ENCODE peak calls at places on chromosomes 13 and 19, in nine cellular contexts. C is stimulated activated CD8-positive, alpha-beta memory T cell treated with anti-CD3 and anti-CD28 coated beads, Interleukin-2, amount 100 ng/mL, for 1 hour; S is DMS79 treated with DMSO at 0.1 percent for 48 hours; K is OCI-M1; I is T1000; Q is substantia nigra; G is GM23338; F is naive thymus-derived CD4-positive, alpha-beta T cell; H is AG08395. V is an unnamed sample.

GRCh38 chr13:29254971-29255370 is 340.5 kb downstream of the SLC7A1 start:
- DNase-seq in C (no peak), S (no peak), K (no peak), I (no peak), Q (no peak), G (no peak), F (no peak), H (no peak), V (no peak)

GRCh38 chr13:34303346-34303745 is 485.4 kb downstream of the RFC3 start:
- DNase-seq in C (no peak), S (no peak), K (no peak), I (no peak), Q (no peak), G (no peak), F (no peak), H (no peak), V (no peak)

GRCh38 chr19:41367848-41368301 is 3.9 kb upstream of the B9D2 start:
- DNase-seq in C (no peak), S (no peak), K (peak), I (peak), Q (no peak), G (no peak), F (no peak), H (peak), V (no peak)

GRCh38 chr13:66657165-66657895 is 572.8 kb downstream of the PCDH9 start:
- DNase-seq in C (no peak), S (no peak), K (no peak), I (peak), Q (peak), G (peak), F (no peak), H (peak), V (no peak)

GRCh38 chr13:31951215-31951678 is 80.3 kb upstream of the FRY start:
- DNase-seq in C (no peak), S (no peak), K (peak), I (no peak), Q (peak), G (no peak), F (no peak), H (peak), V (peak)

GRCh38 chr13:23547000-23547590 is 23.1 kb upstream of the TNFRSF19 start:
- DNase-seq in C (no peak), S (no peak), K (no peak), I (no peak), Q (no peak), G (peak), F (no peak), H (peak), V (no peak)

GRCh38 chr13:102286326-102286725 is 115.5 kb downstream of the FGF14 start:
- DNase-seq in C (no peak), S (no peak), K (no peak), I (no peak), Q (no peak), G (no peak), F (no peak), H (peak), V (no peak)

GRCh38 chr19:45881909-45882528 is 3.9 kb downstream of the IRF2BP1 start:
- DNase-seq in C (no peak), S (no peak), K (no peak), I (no peak), Q (no peak), G (peak), F (no peak), H (no peak), V (no peak)

GRCh38 chr19:1855828-1856255 is 7.5 kb downstream of the KLF16 start:
- DNase-seq in C (no peak), S (no peak), K (peak), I (no peak), Q (no peak), G (no peak), F (no peak), H (no peak), V (peak)

GRCh38 chr19:46723471-46723870 is 6.6 kb upstream of the PRKD2 start:
- DNase-seq in C (no peak), S (no peak), K (no peak), I (no peak), Q (no peak), G (no peak), F (no peak), H (no peak), V (no peak)

V was measured in activated CD4-positive, alpha-beta memory T cell treated with anti-CD3 and anti-CD28 coated beads, Interleukin-2, amount 10 ng/mL, durations not matched to agents 7 days and 5 days.